ENCODE peak calls at places on chromosomes 16 and 17, in eight cellular contexts. One of them, this sample, is unnamed. For H3K9me3, the result is how much of the 10 kb centered on the place peaks cover.

GRCh38 chr16:22977294-22977697 is 163.3 kb downstream of the HS3ST2 start:
- DNase-seq in esophagus squamous epithelium: no peak
- DNase-seq in CD4-positive, CD25-positive, alpha-beta regulatory T cell: no peak
- DNase-seq in ascending aorta: no peak
- DNase-seq in CD8-positive, alpha-beta memory T cell: no peak
- DNase-seq in uterus: no peak
- DNase-seq in AG04450: no peak
- DNase-seq in neural progenitor cell: peak
- DNase-seq in this sample: no peak

GRCh38 chr16:50702725-50703124 is 9.3 kb downstream of the NOD2 start:
- DNase-seq in esophagus squamous epithelium: no peak
- DNase-seq in CD4-positive, CD25-positive, alpha-beta regulatory T cell: no peak
- DNase-seq in ascending aorta: no peak
- DNase-seq in CD8-positive, alpha-beta memory T cell: no peak
- DNase-seq in uterus: no peak
- DNase-seq in AG04450: no peak
- DNase-seq in neural progenitor cell: no peak
- DNase-seq in this sample: no peak

GRCh38 chr16:89864421-89864820 is 9.0 kb upstream of the TCF25 start:
- DNase-seq in esophagus squamous epithelium: no peak
- DNase-seq in CD4-positive, CD25-positive, alpha-beta regulatory T cell: no peak
- DNase-seq in ascending aorta: no peak
- DNase-seq in CD8-positive, alpha-beta memory T cell: no peak
- DNase-seq in uterus: no peak
- DNase-seq in AG04450: no peak
- DNase-seq in neural progenitor cell: no peak
- DNase-seq in this sample: no peak

GRCh38 chr17:65660947-65661346 is 99.5 kb upstream of the AXIN2 start:
- DNase-seq in esophagus squamous epithelium: no peak
- DNase-seq in CD4-positive, CD25-positive, alpha-beta regulatory T cell: no peak
- DNase-seq in ascending aorta: no peak
- DNase-seq in CD8-positive, alpha-beta memory T cell: no peak
- DNase-seq in uterus: no peak
- DNase-seq in AG04450: no peak
- DNase-seq in neural progenitor cell: no peak
- DNase-seq in this sample: no peak

GRCh38 chr17:2551493-2551892 is 39.8 kb upstream of the METTL16 start:
- DNase-seq in esophagus squamous epithelium: no peak
- DNase-seq in CD4-positive, CD25-positive, alpha-beta regulatory T cell: no peak
- DNase-seq in ascending aorta: no peak
- DNase-seq in CD8-positive, alpha-beta memory T cell: no peak
- DNase-seq in uterus: no peak
- DNase-seq in AG04450: no peak
- DNase-seq in neural progenitor cell: peak
- DNase-seq in this sample: no peak

GRCh38 chr16:29231231-29231630 is 175.3 kb downstream of the NPIPB11 start:
- DNase-seq in esophagus squamous epithelium: no peak
- DNase-seq in CD4-positive, CD25-positive, alpha-beta regulatory T cell: no peak
- DNase-seq in ascending aorta: peak
- DNase-seq in CD8-positive, alpha-beta memory T cell: no peak
- DNase-seq in uterus: peak
- DNase-seq in AG04450: no peak
- DNase-seq in neural progenitor cell: peak
- DNase-seq in this sample: no peak

GRCh38 chr17:35238817-35239216 is 4.1 kb upstream of the SLFN5 start:
- DNase-seq in esophagus squamous epithelium: no peak
- DNase-seq in CD4-positive, CD25-positive, alpha-beta regulatory T cell: no peak
- DNase-seq in ascending aorta: no peak
- DNase-seq in CD8-positive, alpha-beta memory T cell: peak
- DNase-seq in uterus: no peak
- DNase-seq in AG04450: no peak
- DNase-seq in neural progenitor cell: no peak
- DNase-seq in this sample: no peak

GRCh38 chr17:63001689-63002394 is 35.8 kb downstream of the TANC2 start:
- DNase-seq in esophagus squamous epithelium: no peak
- DNase-seq in CD4-positive, CD25-positive, alpha-beta regulatory T cell: no peak
- DNase-seq in ascending aorta: no peak
- DNase-seq in CD8-positive, alpha-beta memory T cell: no peak
- DNase-seq in uterus: no peak
- DNase-seq in AG04450: no peak
- DNase-seq in neural progenitor cell: no peak
- DNase-seq in this sample: no peak

GRCh38 chr17:77489898-77490265 is 349.1 kb downstream of the SEC14L1 start:
- DNase-seq in esophagus squamous epithelium: no peak
- DNase-seq in CD4-positive, CD25-positive, alpha-beta regulatory T cell: no peak
- DNase-seq in ascending aorta: peak
- DNase-seq in CD8-positive, alpha-beta memory T cell: no peak
- DNase-seq in uterus: peak
- DNase-seq in AG04450: no peak
- DNase-seq in neural progenitor cell: no peak
- DNase-seq in this sample: peak

GRCh38 chr17:10716218-10716617 is 13.6 kb downstream of the TMEM220 start:
- DNase-seq in esophagus squamous epithelium: no peak
- DNase-seq in CD4-positive, CD25-positive, alpha-beta regulatory T cell: no peak
- DNase-seq in ascending aorta: no peak
- DNase-seq in CD8-positive, alpha-beta memory T cell: no peak
- DNase-seq in uterus: no peak
- DNase-seq in AG04450: no peak
- DNase-seq in neural progenitor cell: no peak
- DNase-seq in this sample: no peak

GRCh38 chr17:77409282-77410161 is 268.8 kb downstream of the SEC14L1 start:
- DNase-seq in esophagus squamous epithelium: no peak
- DNase-seq in CD4-positive, CD25-positive, alpha-beta regulatory T cell: no peak
- DNase-seq in ascending aorta: peak
- DNase-seq in CD8-positive, alpha-beta memory T cell: peak
- DNase-seq in uterus: peak
- DNase-seq in AG04450: no peak
- DNase-seq in neural progenitor cell: peak
- DNase-seq in this sample: no peak

GRCh38 chr16:85553436-85554113 is 59.5 kb upstream of the GSE1 start:
- DNase-seq in esophagus squamous epithelium: no peak
- DNase-seq in CD4-positive, CD25-positive, alpha-beta regulatory T cell: no peak
- DNase-seq in ascending aorta: no peak
- DNase-seq in CD8-positive, alpha-beta memory T cell: peak
- DNase-seq in uterus: peak
- DNase-seq in AG04450: no peak
- DNase-seq in neural progenitor cell: no peak
- DNase-seq in this sample: no peak

GRCh38 chr16:56657555-56658430 is at the start of gene MT1F:
- DNase-seq in esophagus squamous epithelium: no peak
- DNase-seq in CD4-positive, CD25-positive, alpha-beta regulatory T cell: peak
- DNase-seq in ascending aorta: peak
- DNase-seq in CD8-positive, alpha-beta memory T cell: peak
- DNase-seq in uterus: peak
- DNase-seq in AG04450: no peak
- DNase-seq in neural progenitor cell: peak
- DNase-seq in this sample: peak

GRCh38 chr16:55933038-55933437 is 57.9 kb upstream of the CES5A start:
- DNase-seq in esophagus squamous epithelium: no peak
- DNase-seq in CD4-positive, CD25-positive, alpha-beta regulatory T cell: no peak
- DNase-seq in ascending aorta: no peak
- DNase-seq in CD8-positive, alpha-beta memory T cell: no peak
- DNase-seq in uterus: no peak
- DNase-seq in AG04450: no peak
- DNase-seq in neural progenitor cell: no peak
- DNase-seq in this sample: no peak

GRCh38 chr16:81590714-81591537 is 146.3 kb downstream of the CMIP start:
- DNase-seq in esophagus squamous epithelium: no peak
- DNase-seq in CD4-positive, CD25-positive, alpha-beta regulatory T cell: no peak
- DNase-seq in ascending aorta: no peak
- DNase-seq in CD8-positive, alpha-beta memory T cell: no peak
- DNase-seq in uterus: no peak
- DNase-seq in AG04450: no peak
- DNase-seq in neural progenitor cell: no peak
- DNase-seq in this sample: no peak

GRCh38 chr17:65198653-65199382 is 61.6 kb downstream of the RGS9 start:
- DNase-seq in esophagus squamous epithelium: no peak
- DNase-seq in CD4-positive, CD25-positive, alpha-beta regulatory T cell: peak
- DNase-seq in ascending aorta: no peak
- DNase-seq in CD8-positive, alpha-beta memory T cell: peak
- DNase-seq in uterus: no peak
- DNase-seq in AG04450: no peak
- DNase-seq in neural progenitor cell: peak
- DNase-seq in this sample: no peak

GRCh38 chr17:50170662-50171370 is 5.0 kb downstream of the SGCA start:
- DNase-seq in esophagus squamous epithelium: no peak
- DNase-seq in CD4-positive, CD25-positive, alpha-beta regulatory T cell: no peak
- DNase-seq in ascending aorta: no peak
- DNase-seq in CD8-positive, alpha-beta memory T cell: no peak
- DNase-seq in uterus: no peak
- DNase-seq in AG04450: no peak
- DNase-seq in neural progenitor cell: no peak
- DNase-seq in this sample: no peak

GRCh38 chr17:50856431-50856830 is 9.7 kb downstream of the TOB1 start:
- DNase-seq in esophagus squamous epithelium: no peak
- DNase-seq in CD4-positive, CD25-positive, alpha-beta regulatory T cell: no peak
- DNase-seq in ascending aorta: no peak
- DNase-seq in CD8-positive, alpha-beta memory T cell: no peak
- DNase-seq in uterus: no peak
- DNase-seq in AG04450: no peak
- DNase-seq in neural progenitor cell: no peak
- DNase-seq in this sample: no peak

GRCh38 chr17:82212331-82213250 is at the start of gene CCDC57:
- DNase-seq in esophagus squamous epithelium: no peak
- DNase-seq in CD4-positive, CD25-positive, alpha-beta regulatory T cell: no peak
- DNase-seq in ascending aorta: peak
- DNase-seq in CD8-positive, alpha-beta memory T cell: peak
- DNase-seq in uterus: peak
- DNase-seq in AG04450: no peak
- DNase-seq in neural progenitor cell: peak
- DNase-seq in this sample: no peak
- H3K27ac ChIP-seq in esophagus squamous epithelium: peak
- H3K27ac ChIP-seq in CD4-positive, CD25-positive, alpha-beta regulatory T cell: peak
- H3K27ac ChIP-seq in ascending aorta: peak
- H3K27ac ChIP-seq in CD8-positive, alpha-beta memory T cell: peak
- H3K27ac ChIP-seq in uterus: peak
- H3K27ac ChIP-seq in AG04450: peak
- H3K27ac ChIP-seq in neural progenitor cell: no peak
- H3K27ac ChIP-seq in this sample: peak

DNA sequence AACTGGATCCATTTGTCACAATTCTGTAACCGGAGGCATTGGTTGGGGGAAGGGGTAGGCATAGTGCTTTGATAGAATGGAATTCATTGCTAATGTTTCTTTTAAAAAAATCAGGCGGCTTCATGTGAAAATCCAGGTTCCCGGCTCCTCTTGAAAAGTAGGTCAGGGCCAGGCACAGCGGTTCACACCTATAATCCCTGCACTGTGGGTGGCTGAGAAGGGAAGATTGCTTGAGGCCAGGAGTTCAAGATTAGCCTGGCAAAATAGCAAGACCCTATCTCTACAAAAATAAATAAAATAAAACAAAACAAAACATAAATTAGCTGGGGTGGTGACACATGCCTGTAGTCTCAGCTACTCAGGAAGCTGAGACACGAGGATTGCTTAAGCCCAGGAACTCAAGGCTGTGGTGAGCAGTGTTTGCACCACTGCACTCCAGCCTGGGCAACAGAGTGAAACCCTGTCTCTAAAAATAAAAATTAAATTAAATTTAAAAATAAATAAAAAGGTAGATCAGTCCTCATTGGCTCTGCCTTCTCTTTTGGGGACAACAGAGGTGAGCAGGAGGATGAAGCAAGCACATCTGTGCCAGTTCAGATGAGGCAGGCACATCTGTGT is 466.5 kb downstream of the HS3ST4 start:
- DNase-seq in esophagus squamous epithelium: no peak
- DNase-seq in CD4-positive, CD25-positive, alpha-beta regulatory T cell: no peak
- DNase-seq in ascending aorta: no peak
- DNase-seq in CD8-positive, alpha-beta memory T cell: no peak
- DNase-seq in uterus: no peak
- DNase-seq in AG04450: no peak
- DNase-seq in neural progenitor cell: no peak
- DNase-seq in this sample: no peak
- H3K9me3 ChIP-seq in esophagus squamous epithelium: under half
- H3K9me3 ChIP-seq in CD4-positive, CD25-positive, alpha-beta regulatory T cell: under half
- H3K9me3 ChIP-seq in ascending aorta: under half
- H3K9me3 ChIP-seq in CD8-positive, alpha-beta memory T cell: under half
- H3K9me3 ChIP-seq in uterus: under half
- H3K9me3 ChIP-seq in AG04450: under half
- H3K9me3 ChIP-seq in neural progenitor cell: under half
- H3K9me3 ChIP-seq in this sample: under half

DNA sequence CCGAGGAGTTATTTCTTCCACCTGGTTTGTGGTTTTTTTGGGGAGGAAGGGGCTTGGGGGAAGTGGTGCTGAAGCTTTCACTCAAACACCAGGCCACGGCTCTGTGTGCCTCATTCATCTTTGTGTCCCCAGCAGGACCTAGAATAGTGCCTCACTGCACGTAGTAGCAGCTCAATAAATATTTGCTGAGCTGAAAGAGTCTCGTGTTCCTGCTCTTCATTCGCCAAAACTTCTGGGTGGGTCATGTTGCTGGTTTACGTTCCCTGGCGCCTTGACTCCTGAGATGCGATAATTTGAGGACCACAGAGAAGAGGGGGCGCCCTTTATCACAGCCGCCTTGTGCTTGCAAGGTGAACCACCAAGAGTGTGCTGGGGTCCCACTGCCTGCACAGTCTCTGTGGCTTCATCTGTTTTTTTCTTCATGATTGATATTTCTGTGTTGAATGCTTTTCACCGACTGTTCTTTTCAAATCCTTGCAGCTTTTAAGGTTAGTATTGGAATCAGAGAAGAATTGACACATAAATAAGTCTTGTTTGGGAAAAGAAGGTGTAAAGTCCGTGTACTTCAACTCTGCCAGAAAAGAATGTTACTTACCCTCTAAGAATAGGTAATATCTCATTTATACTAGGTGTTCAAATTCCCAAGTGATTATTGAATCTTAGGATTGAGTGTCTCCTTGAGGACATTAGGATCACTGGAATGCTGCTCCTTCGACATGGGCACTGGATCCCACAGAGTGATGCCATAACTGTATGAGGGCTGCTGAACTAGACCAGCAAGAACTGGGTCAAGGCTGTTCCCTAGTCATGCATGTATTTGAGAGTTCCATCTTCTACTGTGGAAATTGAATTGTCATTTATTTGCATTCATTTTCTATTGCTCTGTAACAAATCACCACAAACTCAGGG is 92.7 kb upstream of the CLEC18A start:
- DNase-seq in esophagus squamous epithelium: no peak
- DNase-seq in CD4-positive, CD25-positive, alpha-beta regulatory T cell: no peak
- DNase-seq in ascending aorta: no peak
- DNase-seq in CD8-positive, alpha-beta memory T cell: no peak
- DNase-seq in uterus: no peak
- DNase-seq in AG04450: no peak
- DNase-seq in neural progenitor cell: no peak
- DNase-seq in this sample: no peak
- H3K27ac ChIP-seq in esophagus squamous epithelium: no peak
- H3K27ac ChIP-seq in CD4-positive, CD25-positive, alpha-beta regulatory T cell: no peak
- H3K27ac ChIP-seq in ascending aorta: peak
- H3K27ac ChIP-seq in CD8-positive, alpha-beta memory T cell: no peak
- H3K27ac ChIP-seq in uterus: no peak
- H3K27ac ChIP-seq in AG04450: no peak
- H3K27ac ChIP-seq in neural progenitor cell: no peak
- H3K27ac ChIP-seq in this sample: peak

DNA sequence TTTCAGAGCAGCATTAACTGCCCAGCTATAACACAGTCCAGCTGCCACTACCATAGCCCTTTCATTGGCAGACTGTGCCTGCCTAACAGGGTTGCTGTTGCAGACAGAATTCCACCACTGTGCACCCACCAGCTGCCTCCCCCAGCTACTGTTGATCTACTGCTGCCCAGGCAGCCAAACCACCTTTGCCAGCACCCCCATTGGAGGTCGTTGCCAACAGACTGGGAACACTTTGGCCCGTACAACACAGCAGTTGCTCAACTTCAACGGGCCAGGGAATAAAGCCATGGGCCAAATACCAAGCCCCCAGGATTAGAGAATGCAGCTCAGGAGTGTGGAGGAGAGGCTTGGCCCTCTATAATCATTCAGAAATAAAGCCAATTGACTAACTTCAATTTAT is 473.6 kb downstream of the CDH11 start:
- DNase-seq in esophagus squamous epithelium: no peak
- DNase-seq in CD4-positive, CD25-positive, alpha-beta regulatory T cell: no peak
- DNase-seq in ascending aorta: no peak
- DNase-seq in CD8-positive, alpha-beta memory T cell: no peak
- DNase-seq in uterus: no peak
- DNase-seq in AG04450: no peak
- DNase-seq in neural progenitor cell: no peak
- DNase-seq in this sample: no peak
- H3K9me3 ChIP-seq in esophagus squamous epithelium: under half
- H3K9me3 ChIP-seq in CD4-positive, CD25-positive, alpha-beta regulatory T cell: under half
- H3K9me3 ChIP-seq in ascending aorta: under half
- H3K9me3 ChIP-seq in CD8-positive, alpha-beta memory T cell: under half
- H3K9me3 ChIP-seq in uterus: under half
- H3K9me3 ChIP-seq in AG04450: under half
- H3K9me3 ChIP-seq in neural progenitor cell: under half
- H3K9me3 ChIP-seq in this sample: under half